ENCODE peak calls at places on chromosomes 11 and 22, in six cellular contexts. E, Y, P, T, G and W are unnamed samples.

GRCh38 chr22:33300165-33300564 is 242.0 kb upstream of the SYN3 start:
- DNase-seq in E (no peak), T (no peak), P (peak), G (no peak), Y (no peak), W (no peak)

GRCh38 chr11:33402066-33402465 is 144.9 kb downstream of the HIPK3 start:
- DNase-seq in T (no peak), E (no peak), G (no peak), P (no peak), Y (no peak), W (no peak)

GRCh38 chr22:21960200-21961126 is 7.8 kb upstream of the PPM1F start:
- DNase-seq in P (no peak), E (no peak), Y (no peak), T (no peak), G (no peak), W (no peak)

GRCh38 chr11:35658028-35658948 is 4.3 kb upstream of the TRIM44 start:
- DNase-seq in Y (no peak), G (no peak), E (no peak), P (no peak), T (no peak), W (no peak)

GRCh38 chr11:11416502-11416901 is 63.5 kb upstream of the CSNK2A3 start:
- DNase-seq in G (no peak), T (no peak), E (no peak), P (no peak), Y (no peak), W (no peak)

GRCh38 chr11:131637469-131638175 is 267.2 kb downstream of the NTM start:
- DNase-seq in E (no peak), Y (no peak), G (no peak), T (no peak), P (no peak), W (no peak)

GRCh38 chr11:124737638-124738293 is 2.0 kb upstream of the NRGN start:
- DNase-seq in P (no peak), E (no peak), Y (no peak), G (no peak), T (no peak), W (no peak)

GRCh38 chr11:71252782-71253730 is 679 bp upstream of the SHANK2 start:
- DNase-seq in E (no peak), T (peak), G (peak), Y (peak), P (no peak), W (no peak)

GRCh38 chr11:34488855-34489557 is 24.6 kb downstream of the ELF5 start:
- DNase-seq in Y (no peak), G (no peak), P (no peak), T (no peak), E (no peak), W (no peak)

GRCh38 chr11:110891411-110891810 is 179.2 kb upstream of the ARHGAP20 start:
- DNase-seq in Y (no peak), E (no peak), T (no peak), G (no peak), P (no peak), W (no peak)

GRCh38 chr11:76769071-76769560 is 14.0 kb upstream of the TSKU start:
- DNase-seq in P (peak), G (no peak), T (no peak), Y (no peak), E (no peak), W (no peak)

GRCh38 chr11:76771446-76772099 is 11.6 kb upstream of the TSKU start:
- DNase-seq in E (no peak), T (no peak), P (peak), G (no peak), Y (no peak), W (no peak)

GRCh38 chr11:76772100-76772782 is 10.9 kb upstream of the TSKU start:
- DNase-seq in Y (no peak), P (no peak), T (no peak), E (no peak), G (peak), W (no peak)

GRCh38 chr11:76769645-76770586 is 13.2 kb upstream of the TSKU start:
- DNase-seq in T (peak), E (no peak), P (peak), G (peak), Y (peak), W (no peak)

GRCh38 chr11:76770642-76771445 is 12.3 kb upstream of the TSKU start:
- DNase-seq in P (peak), T (peak), E (no peak), G (peak), Y (peak), W (no peak)
- TF ChIP-seq POLR2AphosphoS5 in P (no peak), T (peak), E (no peak), G (no peak), Y (peak), W (no peak)

DNA sequence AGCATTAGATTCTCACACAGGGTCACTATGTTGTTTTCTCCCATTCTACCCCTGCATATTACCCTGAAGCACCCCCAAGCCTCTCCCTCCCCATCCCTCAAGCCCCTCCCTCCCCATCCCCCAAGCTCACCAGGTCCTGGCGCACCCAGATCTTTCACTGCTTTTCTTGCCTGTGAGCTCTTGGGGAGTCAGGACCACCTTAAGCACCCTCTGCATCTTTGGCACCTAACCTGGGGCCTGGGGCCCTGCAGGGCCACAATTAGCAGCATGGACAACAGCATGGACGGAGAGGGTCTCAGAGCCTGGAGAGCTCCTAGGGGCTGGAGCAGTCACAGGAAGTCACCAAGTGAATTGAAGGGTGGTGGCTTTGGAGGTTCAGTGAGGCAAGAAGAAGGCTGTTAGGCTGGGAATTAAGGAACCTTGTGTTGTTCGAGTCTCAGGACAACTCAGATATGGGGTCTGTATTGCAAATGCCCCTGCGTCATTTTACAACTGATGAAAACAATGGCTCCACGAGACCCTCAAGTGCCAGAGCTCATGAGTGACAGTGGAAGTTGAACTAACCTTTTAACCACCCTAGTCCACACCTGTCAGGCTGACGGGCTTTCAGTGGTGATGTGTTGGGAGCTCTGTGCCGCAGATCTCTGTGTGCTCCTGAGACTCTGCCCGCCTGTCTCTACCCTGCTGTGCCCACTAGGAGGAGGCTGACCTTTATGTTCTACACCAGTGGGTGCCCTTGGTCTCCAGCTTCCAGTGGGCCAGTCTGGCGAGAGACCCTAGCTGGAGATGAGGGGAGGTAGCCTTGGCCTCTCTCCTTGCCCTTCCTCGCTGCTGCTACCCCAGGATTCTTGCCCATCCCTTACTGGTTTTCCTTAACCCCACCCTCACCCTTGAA is 111.3 kb upstream of the OR4B1 start:
- DNase-seq in T (no peak), Y (no peak), G (no peak), E (no peak), P (no peak), W (no peak)
- H3K27ac ChIP-seq in T (no peak), Y (peak), G (no peak), E (no peak), P (peak), W (no peak)

GRCh38 chr22:43144949-43145348 is 1.8 kb upstream of the MCAT start:
- DNase-seq in G (no peak), P (no peak), Y (no peak), E (no peak), T (no peak), W (no peak)
- TF ChIP-seq POLR2AphosphoS5 in G (no peak), P (no peak), Y (no peak), E (no peak), T (no peak), W (no peak)

DNA sequence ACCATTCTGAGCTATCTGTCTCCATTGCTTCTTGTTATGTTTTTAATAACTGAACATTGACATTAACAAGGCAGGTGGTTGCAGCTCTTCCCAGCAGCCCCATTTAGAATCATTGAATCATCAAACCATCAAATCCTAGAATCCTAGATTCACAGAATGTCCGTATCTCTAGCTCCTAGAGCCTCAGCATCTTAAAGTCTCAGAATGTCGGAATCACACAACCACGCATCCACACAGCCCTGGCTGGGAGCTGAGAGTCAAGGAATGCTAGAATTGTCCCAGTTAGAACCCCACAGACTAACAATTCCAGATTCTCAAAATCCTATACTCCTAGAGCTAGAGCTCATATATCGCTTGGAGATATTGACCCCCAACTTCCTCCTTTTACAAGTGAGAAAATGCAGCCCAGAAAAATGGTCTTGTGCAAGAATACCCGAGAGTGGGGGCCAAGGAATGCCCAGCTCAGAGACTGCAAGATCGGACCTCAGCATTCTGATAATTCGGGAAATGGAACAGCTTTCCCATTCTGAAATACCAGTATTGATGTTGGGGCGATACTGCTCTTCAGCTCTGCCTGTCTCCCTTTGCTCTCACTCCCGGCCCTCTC is 38.8 kb downstream of the PDE2A start:
- DNase-seq in Y (no peak), P (no peak), G (no peak), T (no peak), E (no peak), W (no peak)
- H3K27ac ChIP-seq in Y (no peak), P (peak), G (no peak), T (no peak), E (no peak), W (peak)

DNA sequence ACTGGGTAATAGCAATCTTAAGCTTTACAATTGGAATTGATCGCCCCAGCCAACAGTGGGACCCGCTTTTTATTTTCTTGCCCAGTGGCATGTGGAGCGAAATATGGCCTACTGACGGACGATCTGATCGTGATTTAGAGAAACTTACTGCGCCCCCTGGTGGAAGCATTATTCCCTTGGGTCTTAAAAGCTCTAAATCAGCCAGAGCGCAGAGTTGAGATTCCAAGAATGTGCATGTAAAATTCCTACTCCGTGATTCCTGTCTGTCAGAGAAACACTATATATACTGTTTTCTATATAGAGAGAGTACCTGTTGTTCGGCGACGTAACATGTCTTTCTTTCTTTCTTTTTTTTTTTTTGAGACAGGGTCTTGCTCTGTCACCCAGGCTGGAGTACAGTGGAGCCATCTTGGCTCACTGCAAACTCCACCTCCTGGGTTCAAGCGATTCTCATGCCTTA is 3.7 kb upstream of the DPF2 start:
- DNase-seq in Y (peak), T (peak), E (no peak), P (peak), G (peak), W (peak)
- TF ChIP-seq POLR2AphosphoS5 in Y (no peak), T (peak), E (no peak), P (no peak), G (no peak), W (no peak)

GRCh38 chr11:120212259-120212888 is 1.5 kb downstream of the OAF start:
- DNase-seq in Y (no peak), E (no peak), P (no peak), G (no peak), T (no peak), W (no peak)

GRCh38 chr11:120209750-120210650 is 832 bp upstream of the OAF start:
- DNase-seq in E (no peak), T (no peak), Y (no peak), G (no peak), P (no peak), W (no peak)

GRCh38 chr11:120211522-120212258 is 858 bp downstream of the OAF start:
- DNase-seq in E (no peak), G (no peak), T (no peak), P (no peak), Y (no peak), W (no peak)

GRCh38 chr11:120212926-120213325 is 2.1 kb downstream of the OAF start:
- DNase-seq in T (no peak), P (no peak), E (no peak), G (no peak), Y (peak), W (no peak)

DNA sequence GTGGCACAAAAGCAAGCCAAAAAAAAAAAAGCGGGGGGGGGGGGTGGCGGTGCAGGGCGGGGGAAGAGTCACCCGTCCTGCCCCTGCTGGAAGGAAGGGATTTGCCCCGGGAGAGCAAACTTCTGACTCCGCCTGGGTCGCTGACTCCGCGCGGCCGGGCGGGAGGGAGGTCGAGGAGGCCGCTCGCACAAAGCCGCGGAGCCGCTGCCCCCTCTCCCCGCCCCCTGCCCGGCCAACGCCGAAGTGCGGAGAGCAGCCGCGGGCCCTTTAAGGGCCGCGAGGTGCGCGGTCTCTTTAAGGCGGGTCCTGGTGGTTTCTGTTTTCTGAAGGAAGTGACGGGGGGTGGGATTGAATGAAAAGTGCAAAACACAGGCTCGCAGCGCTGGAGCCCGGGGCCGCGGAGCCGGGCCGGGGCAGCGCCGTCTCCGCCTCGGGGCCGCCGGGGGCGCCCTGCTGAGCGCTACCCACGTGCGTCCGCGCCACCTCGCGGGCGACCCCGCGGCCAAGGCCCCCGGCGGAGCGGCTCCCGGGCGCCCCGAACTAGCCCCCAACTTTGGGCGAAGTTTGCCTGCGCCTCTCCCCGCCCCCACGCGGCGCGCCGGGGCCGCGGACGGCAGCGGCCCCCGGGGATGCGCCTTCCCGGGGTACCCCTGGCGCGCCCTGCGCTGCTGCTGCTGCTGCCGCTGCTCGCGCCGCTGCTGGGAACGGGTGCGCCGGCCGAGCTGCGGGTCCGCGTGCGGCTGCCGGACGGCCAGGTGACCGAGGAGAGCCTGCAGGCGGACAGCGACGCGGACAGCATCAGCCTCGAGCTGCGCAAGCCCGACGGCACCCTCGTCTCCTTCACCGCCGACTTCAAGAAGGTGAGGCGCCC is at the start of gene OAF:
- DNase-seq in T (peak), P (peak), G (peak), Y (peak), E (peak), W (no peak)
- H3K27ac ChIP-seq in T (peak), P (peak), G (peak), Y (peak), E (no peak), W (peak)

GRCh38 chr22:19961868-19962245 is 20.2 kb upstream of the TXNRD2 start:
- DNase-seq in T (no peak), Y (no peak), G (no peak), P (peak), E (no peak), W (no peak)

GRCh38 chr22:19962909-19963806 is 21.5 kb upstream of the TXNRD2 start:
- DNase-seq in G (peak), T (peak), E (no peak), P (peak), Y (peak), W (no peak)

GRCh38 chr22:19961201-19961580 is 19.6 kb upstream of the TXNRD2 start:
- DNase-seq in P (no peak), G (no peak), T (no peak), E (no peak), Y (no peak), W (no peak)

GRCh38 chr22:19963863-19964642 is 22.4 kb upstream of the TXNRD2 start:
- DNase-seq in E (no peak), Y (no peak), T (no peak), G (no peak), P (no peak), W (no peak)

GRCh38 chr22:19962246-19962908 is 20.8 kb upstream of the TXNRD2 start:
- DNase-seq in T (peak), P (peak), Y (peak), E (peak), G (peak), W (no peak)
- TF ChIP-seq POLR2AphosphoS5 in T (no peak), P (peak), Y (peak), E (no peak), G (peak), W (no peak)